ENCODE peak calls at places on chromosomes 7 and 10, in six cellular contexts. J, F, U, T, H and Y are unnamed samples.

GRCh38 chr10:73589538-73590126 is 1.5 kb downstream of the USP54 start:
- DNase-seq in J (no peak), F (no peak), U (no peak), T (no peak), H (no peak), Y (no peak)

GRCh38 chr10:6621536-6621935 is 41.5 kb upstream of the PRKCQ start:
- DNase-seq in J (no peak), F (no peak), U (no peak), T (no peak), H (no peak), Y (no peak)

GRCh38 chr7:131016230-131016629 is 282.2 kb upstream of the KLF14 start:
- DNase-seq in J (no peak), F (no peak), U (no peak), T (no peak), H (no peak), Y (no peak)

GRCh38 chr7:142773937-142774744 is 3.4 kb downstream of the PRSS2 start:
- DNase-seq in J (no peak), F (no peak), U (no peak), T (no peak), H (no peak), Y (no peak)

GRCh38 chr10:102450374-102451104 is 804 bp downstream of the C10orf95 start:
- DNase-seq in J (peak), F (peak), U (peak), T (peak), H (peak), Y (no peak)

GRCh38 chr10:13158401-13158800 is 3.0 kb upstream of the MCM10 start:
- DNase-seq in J (no peak), F (no peak), U (no peak), T (no peak), H (no peak), Y (no peak)

GRCh38 chr7:107180378-107180777 is 11.6 kb downstream of the HBP1 start:
- DNase-seq in J (peak), F (peak), U (peak), T (no peak), H (no peak), Y (no peak)

GRCh38 chr7:47807126-47807525 is 141.1 kb downstream of the PKD1L1 start:
- DNase-seq in J (no peak), F (no peak), U (no peak), T (no peak), H (no peak), Y (no peak)

GRCh38 chr10:95397747-95398146 is 106.9 kb upstream of the PDLIM1 start:
- DNase-seq in J (no peak), F (no peak), U (no peak), T (no peak), H (no peak), Y (no peak)

GRCh38 chr10:20133669-20134189 is 317.5 kb downstream of the PLXDC2 start:
- DNase-seq in J (no peak), F (no peak), U (no peak), T (no peak), H (no peak), Y (no peak)

GRCh38 chr10:66927271-66927950 is 1.6 kb downstream of the LRRTM3 start:
- DNase-seq in J (no peak), F (no peak), U (no peak), T (no peak), H (no peak), Y (no peak)

GRCh38 chr7:105097619-105098018 is 83.6 kb downstream of the KMT2E start:
- DNase-seq in J (peak), F (no peak), U (no peak), T (no peak), H (no peak), Y (no peak)

GRCh38 chr7:155818154-155818819 is 6.0 kb upstream of the SHH start:
- DNase-seq in J (no peak), F (no peak), U (no peak), T (no peak), H (no peak), Y (no peak)

GRCh38 chr7:130930260-130930659 is 196.3 kb upstream of the KLF14 start:
- DNase-seq in J (peak), F (no peak), U (no peak), T (no peak), H (no peak), Y (no peak)

GRCh38 chr10:60182691-60183090 is 207.0 kb downstream of the ANK3 start:
- DNase-seq in J (no peak), F (no peak), U (no peak), T (no peak), H (no peak), Y (no peak)

GRCh38 chr7:55965805-55966421 is 1.5 kb downstream of the NIPSNAP2 start:
- DNase-seq in J (no peak), F (no peak), U (no peak), T (no peak), H (no peak), Y (no peak)

GRCh38 chr10:32132357-32132756 is 76.1 kb upstream of the KIF5B start:
- DNase-seq in J (no peak), F (no peak), U (no peak), T (no peak), H (no peak), Y (no peak)

GRCh38 chr7:359776-360361 is 69.9 kb downstream of the FOXL3 start:
- DNase-seq in J (no peak), F (no peak), U (no peak), T (no peak), H (no peak), Y (no peak)

GRCh38 chr10:116521424-116522305 is 24.1 kb upstream of the PNLIP start:
- DNase-seq in J (peak), F (peak), U (peak), T (no peak), H (peak), Y (no peak)

GRCh38 chr7:92569137-92569536 is 21.1 kb downstream of the FAM133B start:
- DNase-seq in J (no peak), F (no peak), U (no peak), T (no peak), H (no peak), Y (no peak)

GRCh38 chr7:93006480-93007095 is 111.2 kb downstream of the SAMD9 start:
- DNase-seq in J (no peak), F (no peak), U (no peak), T (no peak), H (no peak), Y (no peak)

GRCh38 chr7:157757211-157757610 is 420.4 kb downstream of the DNAJB6 start:
- DNase-seq in J (no peak), F (no peak), U (no peak), T (no peak), H (no peak), Y (no peak)

GRCh38 chr10:122648599-122649428 is 50.8 kb downstream of the C10orf120 start:
- DNase-seq in J (peak), F (peak), U (no peak), T (no peak), H (peak), Y (no peak)

GRCh38 chr7:124781907-124782306 is 16.3 kb upstream of the GPR37 start:
- DNase-seq in J (no peak), F (no peak), U (no peak), T (no peak), H (no peak), Y (no peak)

GRCh38 chr7:1512781-1513656 is 8.8 kb upstream of the INTS1 start:
- DNase-seq in J (peak), F (peak), U (no peak), T (no peak), H (peak), Y (no peak)

GRCh38 chr7:155885162-155886160 is 73.2 kb upstream of the SHH start:
- DNase-seq in J (peak), F (no peak), U (no peak), T (peak), H (no peak), Y (no peak)

GRCh38 chr7:20459411-20459810 is 128.7 kb downstream of the ITGB8 start:
- DNase-seq in J (no peak), F (no peak), U (no peak), T (no peak), H (no peak), Y (no peak)

GRCh38 chr7:111132833-111133232 is 41.9 kb downstream of the LRRN3 start:
- DNase-seq in J (peak), F (no peak), U (no peak), T (no peak), H (no peak), Y (no peak)